ENCODE peak calls at places on chromosomes 12 and 14, in four cellular contexts. Q, L, B and T are unnamed samples.

GRCh38 chr12:69330475-69331473 is 17.4 kb upstream of the LYZ start:
- DNase-seq in Q (peak), L (no peak), B (peak), T (peak)

GRCh38 chr14:99267871-99268775 is 3.9 kb downstream of the BCL11B start:
- DNase-seq in Q (no peak), L (no peak), B (peak), T (no peak)

GRCh38 chr14:95832012-95832411 is 44.6 kb upstream of the TUNAR start:
- DNase-seq in Q (no peak), L (no peak), B (no peak), T (no peak)

GRCh38 chr12:49537709-49538601 is 875 bp upstream of the KCNH3 start:
- DNase-seq in Q (no peak), L (no peak), B (peak), T (peak)

GRCh38 chr14:36512585-36513003 is 7.4 kb downstream of the NKX2-1 start:
- DNase-seq in Q (no peak), L (no peak), B (no peak), T (no peak)

GRCh38 chr12:100184549-100184948 is 16.1 kb upstream of the ACTR6 start:
- DNase-seq in Q (no peak), L (no peak), B (no peak), T (no peak)

GRCh38 chr12:93824514-93825500 is 147.6 kb downstream of the CRADD start:
- DNase-seq in Q (no peak), L (no peak), B (no peak), T (peak)

GRCh38 chr12:59113831-59114273 is 193.5 kb upstream of the LRIG3 start:
- DNase-seq in Q (peak), L (peak), B (peak), T (peak)

GRCh38 chr14:77023001-77023996 is 5.2 kb downstream of the IRF2BPL start:
- DNase-seq in Q (peak), L (peak), B (peak), T (peak)

GRCh38 chr14:85688024-85688423 is 158.1 kb downstream of the FLRT2 start:
- DNase-seq in Q (peak), L (no peak), B (no peak), T (no peak)

GRCh38 chr12:55712700-55713415 is 3.0 kb upstream of the BLOC1S1 start:
- DNase-seq in Q (no peak), L (no peak), B (no peak), T (no peak)

GRCh38 chr12:22332191-22332590 is 2.3 kb downstream of the ST8SIA1 start:
- DNase-seq in Q (no peak), L (no peak), B (no peak), T (no peak)

GRCh38 chr14:92582706-92583452 is 69.3 kb downstream of the RIN3 start:
- DNase-seq in Q (no peak), L (no peak), B (peak), T (no peak)

GRCh38 chr12:52074656-52075408 is 4.7 kb upstream of the SMIM41 start:
- DNase-seq in Q (no peak), L (no peak), B (no peak), T (no peak)

GRCh38 chr12:49987620-49988303 is 15.0 kb downstream of the AQP6 start:
- DNase-seq in Q (no peak), L (no peak), B (no peak), T (no peak)

GRCh38 chr12:53059434-53060063 is 9.7 kb downstream of the TNS2 start:
- DNase-seq in Q (no peak), L (no peak), B (no peak), T (no peak)

GRCh38 chr12:125262866-125263265 is 197.6 kb downstream of the AACS start:
- DNase-seq in Q (no peak), L (no peak), B (no peak), T (no peak)

GRCh38 chr12:50636505-50636904 is 127.4 kb upstream of the ATF1 start:
- DNase-seq in Q (no peak), L (no peak), B (no peak), T (no peak)

GRCh38 chr14:103019827-103020226 is 37.5 kb downstream of the CDC42BPB start:
- DNase-seq in Q (no peak), L (no peak), B (no peak), T (no peak)

GRCh38 chr12:113537751-113538087 is 66.0 kb upstream of the LHX5 start:
- DNase-seq in Q (no peak), L (peak), B (peak), T (peak)

GRCh38 chr12:64088431-64089349 is 133.4 kb downstream of the KICS2 start:
- DNase-seq in Q (peak), L (peak), B (no peak), T (peak)